ENCODE peak calls at places on chromosomes 5 and 9, in eight cellular contexts. T, A, K, M, I, X, F and P are unnamed samples.

GRCh38 chr5:180499684-180500083 is 5.5 kb downstream of the CNOT6 start:
- DNase-seq in K (no peak), M (no peak), T (no peak), I (no peak), F (peak; percentile 50), X (no peak), A (no peak), P (no peak)

GRCh38 chr5:122142480-122142879 is 13.1 kb downstream of the ZNF474 start:
- DNase-seq in X (peak; percentile 94), I (no peak), K (no peak), T (no peak), F (no peak), M (no peak), A (no peak), P (no peak)

GRCh38 chr9:4662989-4663792 is 1.1 kb downstream of the PLPP6 start:
- DNase-seq in A (no peak), T (no peak), I (no peak), K (no peak), X (no peak), F (peak; percentile 41), M (no peak), P (no peak)

GRCh38 chr9:124721109-124721850 is 49.8 kb downstream of the NR6A1 start:
- DNase-seq in X (peak; percentile 75), T (no peak), F (peak; percentile 34), M (no peak), K (no peak), A (no peak), I (no peak), P (no peak)

GRCh38 chr9:131577005-131578000 is 32.0 kb downstream of the PRRT1B start:
- DNase-seq in T (no peak), F (no peak), M (no peak), I (no peak), X (no peak), A (no peak), K (no peak), P (no peak)

GRCh38 chr5:139658928-139659667 is 10.9 kb downstream of the CXXC5 start:
- DNase-seq in K (no peak), T (peak; percentile 84), M (no peak), F (peak; percentile 70), I (no peak), A (no peak), X (peak; percentile 63), P (no peak)

GRCh38 chr9:76688471-76689238 is 75.6 kb upstream of the PCA3 start:
- DNase-seq in X (no peak), K (no peak), I (no peak), F (no peak), T (no peak), M (no peak), A (no peak), P (no peak)

GRCh38 chr5:179732918-179733763 is 519 bp downstream of the MAML1 start:
- DNase-seq in I (no peak), X (peak; percentile 7), M (peak; percentile 21), F (peak; percentile 51), T (peak; percentile 76), K (no peak), A (no peak), P (peak; percentile 44)

GRCh38 chr5:74647096-74647495 is 6.6 kb upstream of the ENC1 start:
- DNase-seq in K (no peak), F (no peak), T (no peak), M (no peak), X (no peak), I (no peak), A (no peak), P (peak; percentile 12)

GRCh38 chr5:163943546-163943945 is 438.1 kb downstream of the MAT2B start:
- DNase-seq in M (no peak), T (no peak), K (no peak), I (no peak), X (no peak), F (no peak), A (no peak), P (no peak)

GRCh38 chr5:43601454-43602260 is 1.3 kb upstream of the NNT start:
- DNase-seq in A (no peak), I (no peak), X (peak; percentile 26), T (no peak), F (peak; percentile 28), K (no peak), M (no peak), P (peak; percentile 29)

GRCh38 chr9:21993893-21994525 is at the start of gene CDKN2A:
- DNase-seq in T (peak; percentile 64), M (peak; percentile 38), K (no peak), X (no peak), I (no peak), F (peak; percentile 79), A (no peak), P (peak; percentile 81)

GRCh38 chr9:95635986-95636600 is 119.3 kb upstream of the PTCH1 start:
- DNase-seq in X (no peak), K (no peak), I (no peak), F (no peak), M (no peak), T (no peak), A (no peak), P (no peak)

GRCh38 chr9:15377625-15378252 is 44.9 kb upstream of the SNAPC3 start:
- DNase-seq in A (no peak), M (no peak), T (no peak), X (no peak), F (no peak), I (no peak), K (no peak), P (no peak)

GRCh38 chr9:82553654-82554366 is 509.1 kb downstream of the RASEF start:
- DNase-seq in T (no peak), F (peak; percentile 11), X (no peak), K (no peak), I (no peak), M (no peak), A (no peak), P (no peak)

GRCh38 chr5:5497132-5497748 is 74.8 kb downstream of the ICE1 start:
- DNase-seq in K (no peak), A (peak; percentile 34), I (no peak), F (peak; percentile 74), T (peak; percentile 72), X (peak; percentile 56), M (no peak), P (peak; percentile 37)